ENCODE peak calls at places on chromosomes 16 and 17, in four cellular contexts. I is midbrain; Q is activated effector memory CD4-positive, alpha-beta T cell treated with anti-CD3 and anti-CD28 coated beads, Interleukin-2, amount 50 U/mL, for 16 hours; J is dermis blood vessel endothelial cell. Z is an unnamed sample.

GRCh38 chr17:47999612-48000011 is 28.7 kb downstream of the CDK5RAP3 start:
- DNase-seq in I (no peak), Q (no peak), J (peak), Z (peak)

GRCh38 chr16:12801511-12802042 is 2.1 kb downstream of the CPPED1 start:
- DNase-seq in I (no peak), Q (no peak), J (peak), Z (peak)

GRCh38 chr17:69175812-69176517 is 34.3 kb upstream of the ABCA6 start:
- DNase-seq in J (peak), Q (no peak), I (no peak), Z (peak)

GRCh38 chr16:50666658-50667496 is 14.2 kb downstream of the SNX20 start:
- DNase-seq in Q (peak), J (no peak), I (no peak), Z (no peak)

GRCh38 chr17:34301986-34302385 is 16.4 kb downstream of the CCL11 start:
- DNase-seq in I (no peak), J (no peak), Q (no peak), Z (no peak)

GRCh38 chr16:24821129-24821528 is 24.6 kb upstream of the SLC5A11 start:
- DNase-seq in J (no peak), I (no peak), Q (no peak), Z (no peak)

GRCh38 chr17:41360291-41360995 is 9.2 kb downstream of the KRT33B start:
- DNase-seq in I (no peak), J (no peak), Q (no peak), Z (no peak)

GRCh38 chr17:48631693-48632578 is 5.8 kb upstream of the HOXB9 start:
- DNase-seq in J (no peak), I (no peak), Q (peak), Z (no peak)

GRCh38 chr16:53996961-53997360 is 289.6 kb downstream of the IRX3 start:
- DNase-seq in I (no peak), Q (no peak), J (no peak), Z (no peak)